ENCODE peak calls at places on chromosomes 16 and 17, in five cellular contexts. D, F, J, E and Q are unnamed samples.
A peak's percentile ranks its signal among the peaks of the same experiment; 100 is the strongest.

GRCh38 chr17:71234349-71234748 is 886.5 kb upstream of the SOX9 start:
- DNase-seq in D (no peak), F (no peak), J (no peak), E (no peak), Q (no peak)

GRCh38 chr16:59665618-59666220 is 931.6 kb upstream of the GOT2 start:
- DNase-seq in D (no peak), F (no peak), J (no peak), E (no peak), Q (no peak)

GRCh38 chr17:59767176-59767575 is 59.7 kb downstream of the VMP1 start:
- DNase-seq in D (no peak), F (no peak), J (no peak), E (no peak), Q (no peak)

GRCh38 chr17:39090832-39091622 is 60.4 kb downstream of the PLXDC1 start:
- DNase-seq in D (no peak), F (no peak), J (no peak), E (no peak), Q (no peak)

GRCh38 chr17:7108981-7109380 is 5.6 kb downstream of the ASGR2 start:
- DNase-seq in D (no peak), F (no peak), J (no peak), E (no peak), Q (no peak)

GRCh38 chr17:53090770-53091169 is 732.0 kb upstream of the KIF2B start:
- DNase-seq in D (no peak), F (no peak), J (no peak), E (no peak), Q (no peak)

GRCh38 chr17:30520436-30520835 is 43.2 kb downstream of the GOSR1 start:
- DNase-seq in D (no peak), F (no peak), J (no peak), E (no peak), Q (no peak)

GRCh38 chr17:14470417-14470816 is 169.5 kb downstream of the HS3ST3B1 start:
- DNase-seq in D (no peak), F (no peak), J (no peak), E (no peak), Q (no peak)

GRCh38 chr17:16980061-16980460 is 8.1 kb upstream of the TNFRSF13B start:
- DNase-seq in D (no peak), F (no peak), J (no peak), E (no peak), Q (no peak)

GRCh38 chr17:1365445-1366039 is 34.5 kb downstream of the YWHAE start:
- DNase-seq in D (peak; percentile 75), F (peak; percentile 39), J (peak; percentile 51), E (peak; percentile 23), Q (peak; percentile 37)

GRCh38 chr17:11296994-11297393 is 56.0 kb downstream of the SHISA6 start:
- DNase-seq in D (peak; percentile 11), F (no peak), J (no peak), E (no peak), Q (no peak)

GRCh38 chr16:87331241-87331801 is 14.1 kb upstream of the C16orf95 start:
- DNase-seq in D (no peak), F (no peak), J (no peak), E (no peak), Q (no peak)

GRCh38 chr17:61408151-61409041 is 8.8 kb downstream of the TBX2 start:
- DNase-seq in D (no peak), F (no peak), J (no peak), E (no peak), Q (peak; percentile 34)

GRCh38 chr17:60079401-60079861 is 710 bp upstream of the HEATR6 start:
- DNase-seq in D (no peak), F (no peak), J (no peak), E (no peak), Q (no peak)

GRCh38 chr17:45115871-45116270 is 16.4 kb downstream of the PLCD3 start:
- DNase-seq in D (no peak), F (no peak), J (no peak), E (no peak), Q (no peak)